ENCODE peak calls at places on chromosomes 16 and 17, in six cellular contexts. E is H9, T is stomach, D is A549, F is GM20000, W is cardiac muscle cell. H is an unnamed sample.

GRCh38 chr16:2469399-2470233 is 1.5 kb upstream of the NTN3 start:
- DNase-seq in E (no peak), T (no peak), D (no peak), F (peak), W (no peak), H (no peak)

GRCh38 chr16:49874613-49875237 is 18.8 kb upstream of the ZNF423 start:
- DNase-seq in E (no peak), T (no peak), D (no peak), F (no peak), W (no peak), H (no peak)

GRCh38 chr16:4795181-4795827 is at the start of gene SMIM22:
- DNase-seq in E (no peak), T (peak), D (no peak), F (no peak), W (no peak), H (no peak)

GRCh38 chr16:86018487-86018886 is 119.5 kb downstream of the IRF8 start:
- DNase-seq in E (no peak), T (no peak), D (no peak), F (peak), W (no peak), H (no peak)

GRCh38 chr17:7119314-7119713 is 4.7 kb upstream of the ASGR2 start:
- DNase-seq in E (no peak), T (no peak), D (no peak), F (no peak), W (no peak), H (no peak)

GRCh38 chr16:83940630-83941378 is 12.2 kb upstream of the OSGIN1 start:
- DNase-seq in E (peak), T (no peak), D (no peak), F (no peak), W (no peak), H (no peak)

GRCh38 chr16:86509759-86510464 is 415 bp upstream of the FOXF1 start:
- DNase-seq in E (peak), T (peak), D (no peak), F (no peak), W (peak), H (no peak)

GRCh38 chr16:7268182-7268581 is 64.5 kb upstream of the RBFOX1 start:
- DNase-seq in E (peak), T (no peak), D (peak), F (no peak), W (peak), H (peak)

GRCh38 chr16:85514601-85515318 is 98.4 kb upstream of the GSE1 start:
- DNase-seq in E (no peak), T (peak), D (peak), F (no peak), W (no peak), H (no peak)

GRCh38 chr17:48180842-48181241 is 73.3 kb downstream of the SNX11 start:
- DNase-seq in E (no peak), T (no peak), D (no peak), F (no peak), W (no peak), H (no peak)

GRCh38 chr16:50285406-50286003 is 19.2 kb downstream of the ADCY7 start:
- DNase-seq in E (no peak), T (no peak), D (no peak), F (no peak), W (no peak), H (no peak)

GRCh38 chr17:34242553-34242952 is 12.5 kb upstream of the CCL2 start:
- DNase-seq in E (no peak), T (no peak), D (no peak), F (peak), W (no peak), H (no peak)

GRCh38 chr16:28316056-28316455 is 23.7 kb downstream of the SBK1 start:
- DNase-seq in E (no peak), T (no peak), D (no peak), F (no peak), W (no peak), H (no peak)

GRCh38 chr16:2043980-2044451 is 3.6 kb downstream of the NTHL1 start:
- DNase-seq in E (no peak), T (peak), D (no peak), F (no peak), W (no peak), H (no peak)

GRCh38 chr17:43591750-43592562 is 45.8 kb upstream of the ETV4 start:
- DNase-seq in E (no peak), T (peak), D (no peak), F (peak), W (no peak), H (peak)

GRCh38 chr16:16092925-16093624 is 130.2 kb downstream of the ABCC6 start:
- DNase-seq in E (no peak), T (peak), D (no peak), F (no peak), W (no peak), H (no peak)

GRCh38 chr16:75096730-75097129 is 19.9 kb downstream of the LDHD start:
- DNase-seq in E (peak), T (peak), D (no peak), F (no peak), W (no peak), H (peak)

GRCh38 chr17:71900830-71901229 is 220.0 kb upstream of the SOX9 start:
- DNase-seq in E (no peak), T (no peak), D (no peak), F (no peak), W (peak), H (no peak)

GRCh38 chr16:84194470-84195200 is 3.7 kb downstream of the ADAD2 start:
- DNase-seq in E (no peak), T (no peak), D (no peak), F (no peak), W (no peak), H (no peak)

GRCh38 chr17:9363440-9364350 is 211.9 kb downstream of the STX8 start:
- DNase-seq in E (no peak), T (no peak), D (no peak), F (no peak), W (no peak), H (no peak)

GRCh38 chr16:12763517-12763916 is 40.2 kb downstream of the CPPED1 start:
- DNase-seq in E (no peak), T (peak), D (no peak), F (no peak), W (no peak), H (no peak)

GRCh38 chr16:5228369-5228768 is 130.8 kb upstream of the EEF2KMT start:
- DNase-seq in E (peak), T (no peak), D (no peak), F (no peak), W (peak), H (no peak)

GRCh38 chr16:66300501-66300900 is 66.0 kb upstream of the CDH5 start:
- DNase-seq in E (no peak), T (no peak), D (no peak), F (no peak), W (no peak), H (no peak)

GRCh38 chr16:3007957-3008748 is 4.6 kb upstream of the CLDN9 start:
- DNase-seq in E (peak), T (no peak), D (no peak), F (no peak), W (peak), H (no peak)

GRCh38 chr17:20141201-20141999 is 132.2 kb downstream of the SPECC1 start:
- DNase-seq in E (no peak), T (no peak), D (no peak), F (no peak), W (no peak), H (no peak)

GRCh38 chr16:86093801-86094750 is 195.1 kb downstream of the IRF8 start:
- DNase-seq in E (no peak), T (no peak), D (no peak), F (no peak), W (no peak), H (no peak)

GRCh38 chr16:57191056-57191536 is 5.0 kb downstream of the RSPRY1 start:
- DNase-seq in E (no peak), T (no peak), D (no peak), F (no peak), W (no peak), H (no peak)

GRCh38 chr17:62765351-62765750 is 42.8 kb downstream of the MARCHF10 start:
- DNase-seq in E (peak), T (no peak), D (no peak), F (no peak), W (no peak), H (no peak)

GRCh38 chr17:55702150-55702549 is 20.5 kb downstream of the TMEM100 start:
- DNase-seq in E (no peak), T (no peak), D (no peak), F (no peak), W (no peak), H (no peak)

DNA sequence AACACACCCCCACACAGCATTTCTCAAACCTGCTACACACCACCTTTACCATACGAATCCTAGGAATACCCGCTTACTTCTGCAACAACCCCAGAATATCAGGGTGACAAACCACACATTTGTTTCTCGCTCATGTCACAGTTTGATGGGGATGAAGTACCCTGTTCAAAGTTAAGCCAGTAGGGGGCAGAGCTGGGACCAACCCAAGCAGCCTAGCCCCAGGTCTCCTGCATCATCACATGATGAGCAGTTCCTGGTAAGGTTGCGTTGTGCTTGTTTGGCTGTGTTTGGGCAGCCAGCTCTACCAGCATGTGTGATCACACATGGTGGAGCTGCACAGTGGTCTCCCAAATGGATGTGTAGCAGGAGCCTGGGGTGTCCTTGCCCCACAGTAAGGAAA is 103.6 kb upstream of the C16orf82 start:
- DNase-seq in E (peak), T (no peak), D (peak), F (no peak), W (peak), H (no peak)
- TF ChIP-seq CTCF in E (peak), T (no peak), D (no peak), F (no peak), W (peak), H (no peak)

DNA sequence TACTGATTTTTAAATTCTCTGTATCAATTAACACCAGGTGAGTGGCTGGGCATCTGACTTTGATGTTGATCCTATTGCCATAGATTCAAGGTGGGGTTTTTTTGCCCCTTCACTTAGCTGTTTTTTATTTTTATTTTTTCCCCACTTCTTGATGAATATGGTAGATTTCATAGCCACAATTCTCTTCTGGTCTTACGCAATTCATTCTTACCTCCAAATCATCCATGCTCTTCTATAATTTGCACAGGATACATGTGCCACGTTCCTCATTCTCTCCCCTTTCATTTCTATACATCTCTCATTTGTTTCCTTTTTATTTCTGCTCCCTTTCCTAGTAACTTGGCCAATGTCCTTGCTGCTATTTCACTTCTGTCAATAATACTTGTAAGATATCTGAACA is 14.9 kb upstream of the HS3ST4 start:
- DNase-seq in E (no peak), T (no peak), D (no peak), F (no peak), W (no peak), H (no peak)
- TF ChIP-seq CTCF in E (no peak), T (no peak), D (no peak), F (no peak), W (no peak), H (no peak)

GRCh38 chr16:48029768-48030167 is 126.0 kb downstream of the ABCC12 start:
- DNase-seq in E (no peak), T (no peak), D (no peak), F (no peak), W (no peak), H (no peak)
- TF ChIP-seq CTCF in E (peak), T (no peak), D (no peak), F (no peak), W (no peak), H (no peak)

GRCh38 chr17:50944054-50944901 is 78.1 kb upstream of the TOB1 start:
- DNase-seq in E (peak), T (peak), D (peak), F (peak), W (peak), H (no peak)
- TF ChIP-seq CTCF in E (peak), T (no peak), D (no peak), F (no peak), W (no peak), H (no peak)

GRCh38 chr17:57308543-57309186 is 52.3 kb downstream of the MSI2 start:
- DNase-seq in E (no peak), T (no peak), D (no peak), F (no peak), W (no peak), H (no peak)
- TF ChIP-seq CTCF in E (no peak), T (no peak), D (no peak), F (no peak), W (no peak), H (no peak)

DNA sequence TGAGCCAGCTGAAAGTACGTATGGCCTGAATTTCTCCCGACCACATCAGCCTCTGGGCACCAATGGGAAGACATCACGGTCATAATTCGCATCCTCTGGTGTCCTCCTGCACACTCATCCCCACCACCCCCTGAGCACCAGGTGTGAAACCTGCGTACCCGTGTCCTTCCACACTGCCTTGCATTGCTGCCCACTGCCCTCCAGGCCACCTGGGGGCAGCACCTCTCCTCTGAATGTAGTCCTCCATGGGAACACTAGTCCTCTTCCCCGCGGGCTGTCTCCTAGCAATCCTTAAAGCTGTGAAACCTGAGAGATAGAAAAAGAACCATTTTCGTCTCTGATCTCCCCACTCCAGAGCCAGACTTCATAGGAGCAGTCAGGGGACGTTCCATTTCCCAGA is 125.5 kb downstream of the ZNF18 start:
- DNase-seq in E (no peak), T (no peak), D (peak), F (no peak), W (no peak), H (no peak)
- TF ChIP-seq CTCF in E (peak), T (no peak), D (no peak), F (no peak), W (no peak), H (no peak)

GRCh38 chr17:49545811-49546545 is 29.7 kb upstream of the NXPH3 start:
- DNase-seq in E (peak), T (no peak), D (no peak), F (peak), W (no peak), H (no peak)
- TF ChIP-seq CTCF in E (no peak), T (no peak), D (no peak), F (no peak), W (no peak), H (no peak)